ENCODE peak calls at places on chromosomes 2 and 18, in seven cellular contexts. A, X, I, E, D, P and S are unnamed samples.

GRCh38 chr2:102051659-102052366 is 60.1 kb downstream of the IL1R2 start:
- DNase-seq in A (no peak), X (no peak), I (no peak), E (no peak), D (no peak), P (no peak), S (no peak)

GRCh38 chr2:231410293-231411004 is 14.9 kb downstream of the B3GNT7 start:
- DNase-seq in A (no peak), X (no peak), I (no peak), E (no peak), D (no peak), P (no peak), S (no peak)

GRCh38 chr18:47936975-47937374 is 6.5 kb upstream of the SMAD2 start:
- DNase-seq in A (no peak), X (no peak), I (no peak), E (no peak), D (no peak), P (no peak), S (no peak)

GRCh38 chr2:219017166-219017931 is 24.0 kb downstream of the CFAP65 start:
- DNase-seq in A (no peak), X (no peak), I (no peak), E (no peak), D (no peak), P (no peak), S (no peak)

GRCh38 chr2:140882671-140883620 is 1247.9 kb downstream of the LRP1B start:
- DNase-seq in A (no peak), X (no peak), I (no peak), E (no peak), D (no peak), P (no peak), S (no peak)

GRCh38 chr2:222249444-222249843 is 49.4 kb downstream of the PAX3 start:
- DNase-seq in A (no peak), X (no peak), I (no peak), E (no peak), D (no peak), P (no peak), S (no peak)

GRCh38 chr18:73279499-73279898 is 411.7 kb upstream of the NETO1 start:
- DNase-seq in A (no peak), X (no peak), I (no peak), E (no peak), D (no peak), P (no peak), S (no peak)

GRCh38 chr2:241095594-241096290 is 6.3 kb downstream of the MTERF4 start:
- DNase-seq in A (no peak), X (no peak), I (no peak), E (no peak), D (no peak), P (no peak), S (no peak)

GRCh38 chr2:173763641-173764040 is 201.5 kb downstream of the SP3 start:
- DNase-seq in A (no peak), X (no peak), I (no peak), E (no peak), D (no peak), P (no peak), S (no peak)

GRCh38 chr2:70808983-70809958 is 11.1 kb downstream of the CLEC4F start:
- DNase-seq in A (no peak), X (no peak), I (no peak), E (no peak), D (no peak), P (no peak), S (no peak)

GRCh38 chr2:118632921-118633320 is 214.5 kb downstream of the EN1 start:
- DNase-seq in A (no peak), X (no peak), I (no peak), E (no peak), D (no peak), P (no peak), S (no peak)

GRCh38 chr2:80621661-80622060 is 317.1 kb upstream of the LRRTM1 start:
- DNase-seq in A (no peak), X (no peak), I (no peak), E (no peak), D (peak), P (no peak), S (no peak)

GRCh38 chr2:172461591-172462392 is 34.4 kb downstream of the ITGA6 start:
- DNase-seq in A (no peak), X (peak), I (peak), E (peak), D (peak), P (peak), S (peak)

GRCh38 chr18:773980-774624 is 37.9 kb downstream of the YES1 start:
- DNase-seq in A (no peak), X (no peak), I (no peak), E (no peak), D (no peak), P (no peak), S (no peak)

GRCh38 chr2:168156661-168157060 is 90.7 kb downstream of the STK39 start:
- DNase-seq in A (no peak), X (peak), I (no peak), E (no peak), D (peak), P (no peak), S (no peak)

GRCh38 chr2:187224989-187225388 is 223.1 kb downstream of the CALCRL start:
- DNase-seq in A (no peak), X (no peak), I (no peak), E (no peak), D (peak), P (no peak), S (no peak)

GRCh38 chr18:27712066-27712465 is 464.9 kb downstream of the CDH2 start:
- DNase-seq in A (no peak), X (peak), I (no peak), E (no peak), D (peak), P (no peak), S (no peak)

GRCh38 chr2:138086556-138086955 is 122.3 kb downstream of the HNMT start:
- DNase-seq in A (no peak), X (no peak), I (no peak), E (no peak), D (peak), P (no peak), S (no peak)

GRCh38 chr2:1011018-1011405 is 60.4 kb downstream of the SNTG2 start:
- DNase-seq in A (no peak), X (no peak), I (no peak), E (no peak), D (no peak), P (no peak), S (no peak)

GRCh38 chr18:57923606-57924005 is 120.4 kb upstream of the NEDD4L start:
- DNase-seq in A (no peak), X (no peak), I (no peak), E (no peak), D (no peak), P (no peak), S (no peak)

GRCh38 chr2:16508061-16508851 is 157.4 kb downstream of the CYRIA start:
- DNase-seq in A (no peak), X (peak), I (peak), E (peak), D (peak), P (peak), S (peak)

DNA sequence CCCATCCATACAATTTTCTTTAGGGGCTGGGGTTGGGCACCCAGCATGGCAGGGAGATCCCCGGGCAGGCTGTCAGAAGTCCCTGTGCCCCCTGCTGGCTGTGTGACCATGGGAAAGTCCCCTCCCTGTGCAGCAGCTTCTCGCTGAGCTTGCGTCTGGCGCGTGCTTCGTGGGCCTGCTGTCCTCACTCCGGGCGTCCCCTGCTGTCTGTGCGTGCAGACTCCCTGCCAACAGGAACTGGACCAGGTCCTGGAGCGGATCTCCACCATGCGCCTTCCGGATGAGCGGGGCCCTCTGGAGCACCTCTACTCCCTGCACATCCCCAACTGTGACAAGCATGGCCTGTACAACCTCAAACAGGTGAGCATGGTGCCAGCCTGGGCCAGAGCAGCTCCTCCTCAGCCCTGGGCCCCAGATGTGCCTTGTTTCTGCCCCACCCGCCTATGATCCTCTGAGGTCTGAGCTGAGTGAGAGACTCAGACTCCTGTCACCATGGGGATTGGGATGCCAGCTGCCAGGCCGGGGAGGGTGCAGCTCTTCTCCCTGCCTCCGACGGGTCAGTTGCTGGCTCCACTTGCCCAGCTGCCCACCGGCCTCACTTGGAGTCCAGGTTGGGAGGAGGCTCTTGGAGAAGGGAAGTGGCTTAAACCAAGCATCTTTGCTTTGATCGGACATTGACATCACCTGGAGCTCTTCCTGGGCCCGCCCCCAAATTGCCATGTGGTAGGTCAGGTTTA is 28.6 kb downstream of the IGFBP2 start:
- DNase-seq in A (no peak), X (no peak), I (no peak), E (no peak), D (no peak), P (no peak), S (no peak)
- TF ChIP-seq CTCF in A (no peak), X (no peak), I (no peak), E (no peak), D (peak), P (peak), S (no peak)

DNA sequence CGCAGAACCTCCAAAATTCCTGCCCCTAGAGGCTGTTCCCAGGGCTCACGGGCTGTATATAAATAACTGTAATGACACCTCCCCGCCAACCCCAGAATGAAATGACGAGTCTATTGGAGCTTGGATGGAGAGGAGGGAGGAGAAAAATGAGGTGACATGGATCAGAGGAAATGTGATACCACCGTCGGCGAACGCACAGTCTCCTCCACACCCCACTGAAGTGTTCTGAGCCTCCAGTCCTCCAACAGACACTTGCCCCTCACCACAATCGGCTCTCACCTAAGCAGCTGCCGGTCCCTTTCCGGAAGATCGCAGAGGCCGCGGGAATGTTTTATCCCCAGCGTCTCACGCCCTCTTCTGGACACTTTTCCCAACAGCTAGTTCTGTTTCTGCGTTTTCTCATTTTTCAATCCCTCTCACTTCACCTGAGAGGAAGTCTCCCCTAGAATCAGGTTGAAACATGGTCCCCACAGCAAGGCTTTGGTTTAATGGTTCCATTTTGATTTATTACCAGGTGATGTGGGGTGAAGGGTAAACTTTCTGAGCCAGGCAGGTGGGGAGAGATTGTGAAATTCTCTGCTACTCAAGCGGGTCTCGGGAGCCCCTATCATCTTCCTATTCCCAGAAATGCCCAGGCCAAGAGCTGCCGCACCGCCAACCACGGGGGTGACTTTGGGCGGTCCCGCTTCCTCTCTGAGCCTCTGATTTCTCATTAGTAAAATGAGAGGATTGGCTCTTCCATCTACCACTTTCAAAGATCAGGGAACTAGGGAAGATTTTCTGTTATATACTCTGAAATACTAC is 9.1 kb upstream of the MYO5B start:
- DNase-seq in A (no peak), X (peak), I (no peak), E (peak), D (peak), P (peak), S (peak)
- TF ChIP-seq CTCF in A (peak), X (peak), I (no peak), E (peak), D (peak), P (peak), S (peak)

DNA sequence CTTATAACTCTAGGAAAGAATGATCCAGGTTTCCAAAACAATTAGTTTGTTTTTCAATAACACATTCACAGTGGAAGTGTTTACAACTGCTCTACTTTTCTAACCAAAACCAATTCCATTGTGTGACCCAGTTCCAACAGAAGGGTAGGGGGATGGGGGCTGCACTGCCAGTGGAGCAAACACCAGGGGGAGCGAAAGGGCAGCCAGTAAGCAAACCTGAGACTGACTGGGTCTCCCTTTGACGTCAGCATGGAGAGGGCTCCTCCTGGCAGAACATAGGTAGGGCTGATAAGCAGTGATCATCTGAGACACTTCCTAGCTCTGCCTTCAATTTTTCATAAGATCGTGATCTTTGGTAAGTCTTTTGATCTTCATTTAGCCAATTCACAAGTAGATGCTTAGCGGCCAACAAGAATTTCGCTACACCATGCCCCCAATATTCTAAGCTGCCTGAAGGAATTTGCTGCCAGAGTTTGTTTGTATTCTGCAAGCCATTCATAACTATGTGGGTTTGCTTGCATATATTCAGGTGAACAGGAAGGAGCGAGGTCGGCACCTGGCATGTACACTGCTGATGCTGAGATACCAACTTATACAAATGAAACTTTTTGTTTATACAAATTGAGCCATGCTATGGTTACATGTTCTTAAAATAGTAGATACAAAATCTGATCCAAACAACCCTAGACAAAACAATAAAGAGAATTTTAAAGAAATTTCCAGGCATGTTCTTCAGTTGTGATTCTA is 45.9 kb downstream of the ST6GAL2 start:
- DNase-seq in A (no peak), X (peak), I (no peak), E (no peak), D (peak), P (no peak), S (no peak)
- TF ChIP-seq CTCF in A (peak), X (peak), I (no peak), E (no peak), D (peak), P (no peak), S (no peak)

DNA sequence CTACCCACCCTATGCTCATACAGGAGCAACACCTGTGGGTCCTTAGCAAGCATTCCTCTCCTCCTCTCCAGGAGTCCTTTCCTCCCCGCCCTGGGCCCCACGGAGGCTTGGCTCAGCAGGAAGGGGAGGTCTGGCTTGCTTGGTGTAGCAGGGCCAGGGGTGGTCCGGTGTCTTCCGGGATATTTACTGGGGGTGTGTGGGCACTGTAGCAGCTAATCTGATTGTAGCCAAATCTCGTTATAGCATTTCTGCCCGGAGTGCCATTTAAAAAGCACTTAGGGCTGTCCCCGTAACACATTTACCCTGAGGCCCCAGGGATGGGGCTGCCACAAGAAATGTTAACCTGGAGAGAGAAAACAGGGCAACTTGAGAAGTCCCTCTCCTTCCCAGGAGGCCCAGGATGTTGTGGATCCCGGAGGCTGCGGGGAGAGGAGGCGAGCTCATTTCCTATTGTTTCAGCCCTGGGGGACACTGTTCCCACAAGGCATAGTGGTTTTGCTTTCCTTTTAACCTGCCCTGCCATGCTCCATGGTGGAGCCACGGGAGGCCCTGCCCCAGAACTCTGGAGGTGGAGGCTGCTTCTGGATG is 134.5 kb downstream of the CLIP4 start:
- DNase-seq in A (no peak), X (no peak), I (no peak), E (no peak), D (no peak), P (no peak), S (no peak)
- TF ChIP-seq CTCF in A (no peak), X (no peak), I (no peak), E (no peak), D (no peak), P (no peak), S (no peak)

GRCh38 chr2:38690499-38691420 is 24.8 kb downstream of the GALM start:
- DNase-seq in A (no peak), X (peak), I (no peak), E (peak), D (peak), P (no peak), S (no peak)
- TF ChIP-seq CTCF in A (no peak), X (no peak), I (no peak), E (no peak), D (no peak), P (no peak), S (no peak)

GRCh38 chr2:68588589-68588988 is 54.8 kb upstream of the PROKR1 start:
- DNase-seq in A (no peak), X (peak), I (no peak), E (no peak), D (no peak), P (no peak), S (no peak)
- TF ChIP-seq CTCF in A (no peak), X (no peak), I (no peak), E (no peak), D (no peak), P (no peak), S (no peak)

DNA sequence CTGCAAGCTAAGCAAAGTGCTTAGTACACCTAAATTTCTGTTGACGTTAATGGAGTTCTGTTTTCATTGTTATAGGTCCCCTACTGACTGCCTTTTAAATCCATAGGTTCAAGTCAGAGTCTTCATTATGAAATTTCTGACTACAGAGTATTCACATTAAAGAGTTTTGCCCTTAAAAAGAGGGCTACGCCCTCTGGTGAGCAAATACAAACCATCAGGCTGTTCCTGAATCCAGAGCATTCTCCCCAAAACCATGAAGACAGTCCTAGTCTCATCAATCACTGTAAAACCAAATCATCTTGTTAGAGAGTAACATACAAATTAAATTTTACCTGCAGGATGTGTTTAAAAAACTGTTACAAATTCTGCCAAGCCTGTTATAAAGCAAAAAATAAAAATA is 1091.7 kb downstream of the TDRD15 start:
- DNase-seq in A (no peak), X (no peak), I (no peak), E (no peak), D (no peak), P (no peak), S (no peak)
- TF ChIP-seq CTCF in A (no peak), X (no peak), I (no peak), E (no peak), D (no peak), P (no peak), S (no peak)

GRCh38 chr2:223697316-223697875 is 95.2 kb upstream of the SCG2 start:
- DNase-seq in A (no peak), X (no peak), I (no peak), E (no peak), D (no peak), P (no peak), S (no peak)

GRCh38 chr2:223697921-223698645 is 95.9 kb upstream of the SCG2 start:
- DNase-seq in A (no peak), X (no peak), I (no peak), E (no peak), D (no peak), P (no peak), S (no peak)

GRCh38 chr2:223688094-223688835 is 86.1 kb upstream of the SCG2 start:
- DNase-seq in A (no peak), X (peak), I (no peak), E (no peak), D (no peak), P (no peak), S (no peak)

GRCh38 chr2:223696719-223697118 is 94.6 kb upstream of the SCG2 start:
- DNase-seq in A (no peak), X (no peak), I (no peak), E (no peak), D (no peak), P (no peak), S (no peak)

DNA sequence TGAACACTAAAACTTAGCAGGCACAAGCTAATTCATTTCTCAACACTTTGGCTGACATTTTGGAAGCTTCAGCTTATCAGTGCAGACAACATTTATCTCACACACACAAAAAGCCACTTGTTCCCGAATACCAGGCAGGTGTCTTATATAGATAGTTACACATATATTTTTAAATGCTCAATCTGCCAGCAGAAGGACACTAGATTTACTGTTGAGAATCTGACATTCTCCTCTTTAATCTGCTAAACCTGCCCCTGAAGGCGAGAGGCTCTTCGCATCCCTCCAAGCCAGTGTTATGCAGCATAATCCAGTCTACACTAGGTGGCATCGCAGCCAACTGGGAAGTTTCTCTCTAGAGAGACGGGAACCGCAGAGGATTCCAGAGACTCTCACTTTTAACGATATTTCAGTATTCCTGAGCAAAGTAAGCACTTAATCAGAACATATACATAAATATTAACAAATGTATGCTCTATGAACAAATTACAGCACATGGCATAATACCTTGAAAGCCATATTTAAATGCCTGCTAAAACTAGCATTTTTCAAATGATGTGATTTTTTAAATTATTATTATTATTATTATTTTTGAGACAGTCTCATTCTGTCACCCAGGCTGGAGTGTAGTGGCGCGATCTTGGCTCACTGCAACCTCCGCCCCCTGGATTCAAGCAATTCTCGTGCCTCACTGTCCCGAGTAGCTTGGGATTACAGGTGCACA is 90.2 kb upstream of the SCG2 start:
- DNase-seq in A (no peak), X (peak), I (no peak), E (peak), D (peak), P (no peak), S (peak)
- TF ChIP-seq CTCF in A (peak), X (peak), I (no peak), E (peak), D (peak), P (peak), S (no peak)

GRCh38 chr2:83742117-83742782 is 716.8 kb downstream of the SUCLG1 start:
- DNase-seq in A (no peak), X (peak), I (no peak), E (no peak), D (peak), P (no peak), S (no peak)
- TF ChIP-seq CTCF in A (no peak), X (no peak), I (no peak), E (no peak), D (no peak), P (no peak), S (no peak)

GRCh38 chr2:75654012-75654411 is 7.4 kb downstream of the MRPL19 start:
- DNase-seq in A (no peak), X (no peak), I (no peak), E (no peak), D (no peak), P (no peak), S (no peak)
- TF ChIP-seq CTCF in A (no peak), X (no peak), I (no peak), E (no peak), D (no peak), P (no peak), S (no peak)